ENCODE peak calls at places on chromosomes 16 and 17, in six cellular contexts. V is sigmoid colon, N is endothelial cell of umbilical vein, R is prostate gland, B is esophagus muscularis mucosa, W is SK-N-SH. I is an unnamed sample. For H3K4me1, the result is how much of the 10 kb centered on the place peaks cover.

GRCh38 chr17:44272321-44272951 is 4.5 kb upstream of the SLC4A1 start:
- DNase-seq in V (no peak), N (no peak), R (no peak), B (no peak), W (no peak), I (no peak)

GRCh38 chr17:9087921-9088320 is 66.6 kb downstream of the NTN1 start:
- DNase-seq in V (no peak), N (no peak), R (no peak), B (no peak), W (no peak), I (no peak)

GRCh38 chr17:18038149-18038850 is 668 bp downstream of the ATPAF2 start:
- DNase-seq in V (no peak), N (peak), R (no peak), B (no peak), W (no peak), I (no peak)

GRCh38 chr16:30368122-30368791 is 2.0 kb downstream of the TBC1D10B start:
- DNase-seq in V (peak), N (peak), R (no peak), B (no peak), W (no peak), I (no peak)

GRCh38 chr17:80225230-80225629 is 5.0 kb downstream of the SLC26A11 start:
- DNase-seq in V (no peak), N (no peak), R (no peak), B (no peak), W (no peak), I (no peak)

GRCh38 chr17:8131844-8132441 is 8.0 kb upstream of the HES7 start:
- DNase-seq in V (no peak), N (no peak), R (no peak), B (no peak), W (no peak), I (no peak)

GRCh38 chr16:11495066-11495407 is 91.7 kb downstream of the LITAF start:
- DNase-seq in V (no peak), N (peak), R (no peak), B (no peak), W (peak), I (no peak)

GRCh38 chr17:56707312-56708219 is 114.1 kb downstream of the NOG start:
- DNase-seq in V (no peak), N (no peak), R (no peak), B (no peak), W (no peak), I (no peak)

GRCh38 chr16:19382887-19383816 is 34.5 kb upstream of the TMC5 start:
- DNase-seq in V (no peak), N (no peak), R (no peak), B (no peak), W (peak), I (no peak)

GRCh38 chr16:85750021-85750826 is 672 bp downstream of the C16orf74 start:
- DNase-seq in V (no peak), N (peak), R (no peak), B (no peak), W (peak), I (peak)

GRCh38 chr17:57048096-57048495 is 37.0 kb upstream of the AKAP1 start:
- DNase-seq in V (no peak), N (no peak), R (no peak), B (no peak), W (no peak), I (no peak)

GRCh38 chr17:6374761-6375312 is 60.1 kb downstream of the AIPL1 start:
- DNase-seq in V (no peak), N (peak), R (no peak), B (peak), W (no peak), I (no peak)

GRCh38 chr17:48068491-48068961 is 20.4 kb downstream of the NFE2L1 start:
- DNase-seq in V (peak), N (no peak), R (no peak), B (no peak), W (no peak), I (no peak)

GRCh38 chr17:9079461-9080103 is 58.3 kb downstream of the NTN1 start:
- DNase-seq in V (no peak), N (no peak), R (no peak), B (no peak), W (no peak), I (no peak)

GRCh38 chr16:26491271-26491670 is 575.5 kb upstream of the C16orf82 start:
- DNase-seq in V (no peak), N (no peak), R (no peak), B (no peak), W (no peak), I (no peak)

GRCh38 chr16:57061084-57061905 is 31.1 kb upstream of the CPNE2 start:
- DNase-seq in V (peak), N (no peak), R (peak), B (no peak), W (peak), I (peak)

GRCh38 chr17:66662496-66662895 is 172.4 kb upstream of the CACNG5 start:
- DNase-seq in V (no peak), N (no peak), R (no peak), B (no peak), W (no peak), I (no peak)

GRCh38 chr16:10541396-10541795 is 39.0 kb downstream of the EMP2 start:
- DNase-seq in V (peak), N (no peak), R (no peak), B (no peak), W (no peak), I (no peak)

GRCh38 chr17:58325976-58326468 is 2.6 kb downstream of the TSPOAP1 start:
- DNase-seq in V (no peak), N (no peak), R (no peak), B (no peak), W (peak), I (no peak)

GRCh38 chr17:68763551-68763950 is 162.4 kb upstream of the FAM20A start:
- DNase-seq in V (no peak), N (no peak), R (no peak), B (no peak), W (no peak), I (no peak)

GRCh38 chr16:75789237-75789636 is 62.9 kb upstream of the CPHXL start:
- DNase-seq in V (no peak), N (peak), R (peak), B (no peak), W (peak), I (no peak)

GRCh38 chr17:82399030-82399429 is 19.1 kb upstream of the HEXD start:
- DNase-seq in V (no peak), N (peak), R (no peak), B (no peak), W (peak), I (no peak)

GRCh38 chr16:69014811-69015210 is 90.6 kb upstream of the HAS3 start:
- DNase-seq in V (no peak), N (no peak), R (no peak), B (no peak), W (no peak), I (no peak)

GRCh38 chr17:8458128-8458527 is 22.4 kb downstream of the NDEL1 start:
- DNase-seq in V (no peak), N (no peak), R (no peak), B (no peak), W (no peak), I (no peak)

GRCh38 chr16:57167951-57168350 is 17.9 kb downstream of the PSME3IP1 start:
- DNase-seq in V (peak), N (peak), R (peak), B (no peak), W (peak), I (no peak)

GRCh38 chr17:80791758-80792284 is 199.8 kb upstream of the CHMP6 start:
- DNase-seq in V (peak), N (peak), R (no peak), B (no peak), W (no peak), I (peak)

GRCh38 chr17:79741751-79742588 is 11.2 kb downstream of the ENPP7 start:
- DNase-seq in V (peak), N (peak), R (peak), B (no peak), W (peak), I (peak)

GRCh38 chr17:64063088-64063487 is 42.7 kb upstream of the ICAM2 start:
- DNase-seq in V (no peak), N (no peak), R (no peak), B (no peak), W (no peak), I (no peak)

GRCh38 chr16:53090591-53091507 is 36.1 kb downstream of the CHD9 start:
- DNase-seq in V (peak), N (peak), R (peak), B (peak), W (peak), I (peak)

GRCh38 chr16:57997528-57998265 is 2.8 kb downstream of the ZNF319 start:
- DNase-seq in V (no peak), N (no peak), R (no peak), B (no peak), W (no peak), I (no peak)

GRCh38 chr16:17557480-17557879 is 86.7 kb upstream of the XYLT1 start:
- DNase-seq in V (no peak), N (no peak), R (no peak), B (no peak), W (no peak), I (no peak)

GRCh38 chr16:17555176-17555575 is 84.4 kb upstream of the XYLT1 start:
- DNase-seq in V (no peak), N (no peak), R (no peak), B (no peak), W (no peak), I (no peak)

GRCh38 chr16:17560548-17560947 is 89.8 kb upstream of the XYLT1 start:
- DNase-seq in V (no peak), N (no peak), R (no peak), B (no peak), W (no peak), I (no peak)

GRCh38 chr16:17552351-17552750 is 81.6 kb upstream of the XYLT1 start:
- DNase-seq in V (no peak), N (no peak), R (no peak), B (no peak), W (no peak), I (no peak)

GRCh38 chr16:17556276-17557052 is 85.7 kb upstream of the XYLT1 start:
- DNase-seq in V (no peak), N (no peak), R (no peak), B (no peak), W (peak), I (no peak)
- H3K27ac ChIP-seq in V (no peak), N (no peak), R (no peak), B (no peak), W (peak), I (no peak)

GRCh38 chr17:78341559-78342437 is 18.1 kb downstream of the SOCS3 start:
- DNase-seq in V (peak), N (peak), R (peak), B (no peak), W (peak), I (peak)
- TF ChIP-seq POLR2AphosphoS5 in V (peak), N (peak), R (no peak), B (peak), W (peak), I (peak)

GRCh38 chr17:1399679-1400512 is at the start of gene YWHAE:
- DNase-seq in V (peak), N (peak), R (peak), B (peak), W (peak), I (peak)

GRCh38 chr17:1398028-1398427 is 2.0 kb downstream of the YWHAE start:
- DNase-seq in V (no peak), N (no peak), R (no peak), B (no peak), W (no peak), I (no peak)

GRCh38 chr17:1402268-1402598 is 2.2 kb upstream of the YWHAE start:
- DNase-seq in V (no peak), N (no peak), R (no peak), B (no peak), W (no peak), I (no peak)

GRCh38 chr17:1398900-1399299 is 1.1 kb downstream of the YWHAE start:
- DNase-seq in V (no peak), N (peak), R (peak), B (no peak), W (no peak), I (peak)

DNA sequence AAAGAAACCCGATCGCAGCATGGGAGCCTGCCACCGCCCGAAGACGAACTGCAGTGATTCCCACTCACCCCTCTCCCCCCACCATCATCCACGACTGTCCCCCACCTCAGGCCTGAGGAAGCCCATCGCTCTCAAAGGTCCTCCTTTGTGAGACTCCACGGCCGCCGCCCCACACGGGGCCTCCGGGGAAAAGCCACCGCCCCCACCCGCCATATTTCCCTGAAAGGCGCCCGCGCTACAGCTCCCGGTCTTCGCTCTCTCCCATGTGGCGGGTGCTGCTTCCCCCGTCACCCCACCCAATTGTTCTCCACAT is 700 bp downstream of the YWHAE start:
- DNase-seq in V (no peak), N (peak), R (no peak), B (no peak), W (no peak), I (no peak)
- H3K4me1 ChIP-seq in V (under half), N (under half), R (under half), B (under half), W (under half), I (under half)

GRCh38 chr17:62965649-62966425 is at the start of gene TANC2:
- DNase-seq in V (peak), N (peak), R (peak), B (peak), W (peak), I (peak)

GRCh38 chr17:62967111-62967449 is 1.0 kb downstream of the TANC2 start:
- DNase-seq in V (no peak), N (no peak), R (no peak), B (no peak), W (no peak), I (no peak)

GRCh38 chr17:62966426-62967110 is 533 bp downstream of the TANC2 start:
- DNase-seq in V (no peak), N (peak), R (peak), B (no peak), W (no peak), I (peak)

GRCh38 chr17:62970617-62971016 is 4.6 kb downstream of the TANC2 start:
- DNase-seq in V (no peak), N (no peak), R (no peak), B (no peak), W (no peak), I (no peak)

DNA sequence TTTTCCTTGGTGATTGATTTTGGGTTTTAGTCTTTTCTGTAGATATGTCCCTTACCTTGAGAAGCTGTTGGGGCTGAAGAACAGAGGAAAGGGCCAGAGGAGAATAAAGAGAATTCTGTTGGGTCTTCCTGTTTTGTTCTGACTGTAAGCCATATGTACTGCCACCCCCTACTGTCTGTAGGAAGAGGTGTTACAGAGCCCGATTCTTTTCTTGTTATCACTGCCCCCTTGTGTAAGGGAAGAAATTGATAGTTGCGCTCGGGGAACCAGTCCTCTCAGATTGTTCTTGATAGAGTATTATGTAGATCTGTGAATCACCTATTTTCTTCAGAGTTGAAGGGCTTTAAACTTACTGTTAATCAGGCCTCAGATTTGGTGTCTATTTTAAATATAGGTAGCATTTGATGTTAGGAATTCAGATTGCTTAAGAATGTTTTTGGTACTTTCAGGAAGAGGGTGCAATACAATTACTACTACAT is 2.4 kb downstream of the TANC2 start:
- DNase-seq in V (no peak), N (peak), R (peak), B (no peak), W (peak), I (peak)
- H3K27ac ChIP-seq in V (no peak), N (no peak), R (no peak), B (no peak), W (peak), I (no peak)

GRCh38 chr17:29698019-29698777 is 75.5 kb upstream of the CORO6 start:
- DNase-seq in V (no peak), N (no peak), R (no peak), B (no peak), W (no peak), I (no peak)
- TF ChIP-seq POLR2AphosphoS5 in V (no peak), N (no peak), R (no peak), B (no peak), W (no peak), I (no peak)

GRCh38 chr17:39706383-39706782 is 6.5 kb downstream of the ERBB2 start:
- DNase-seq in V (no peak), N (no peak), R (no peak), B (no peak), W (no peak), I (no peak)
- H3K4me1 ChIP-seq in V (under half), N (under half), R (under half), B (under half), W (under half), I (under half)

GRCh38 chr16:17334096-17334495 is 136.7 kb downstream of the XYLT1 start:
- DNase-seq in V (peak), N (no peak), R (no peak), B (no peak), W (no peak), I (no peak)
- H3K27ac ChIP-seq in V (peak), N (no peak), R (no peak), B (peak), W (no peak), I (peak)

GRCh38 chr17:13751485-13751793 is 149.7 kb upstream of the HS3ST3A1 start:
- DNase-seq in V (no peak), N (no peak), R (no peak), B (no peak), W (no peak), I (no peak)
- TF ChIP-seq POLR2AphosphoS5 in V (no peak), N (no peak), R (no peak), B (no peak), W (no peak), I (no peak)